ENCODE peak calls at places on chromosomes 7 and 10, in seven cellular contexts. E is Karpas-422; T is stimulated activated CD4-positive, alpha-beta T cell treated with anti-CD3 and anti-CD28 coated beads, Interleukin-15, amount 100 ng/mL, for 24 hours; H is GM12878; V is transverse colon; C is endothelial cell; X is IMR-90. N is an unnamed sample.

GRCh38 chr10:3169738-3170137 is 2.8 kb downstream of the PITRM1 start:
- DNase-seq in E (no peak), V (no peak), X (no peak), T (no peak), H (no peak), C (no peak), N (peak)

GRCh38 chr10:59971915-59972314 is 65.6 kb upstream of the CCDC6 start:
- DNase-seq in H (no peak), T (no peak), C (no peak), E (peak), V (peak), X (no peak), N (no peak)

GRCh38 chr10:35375091-35375765 is 38.9 kb downstream of the CCNY start:
- DNase-seq in E (no peak), X (peak), H (no peak), T (no peak), V (no peak), C (no peak), N (no peak)

GRCh38 chr7:140062118-140062527 is 628 bp downstream of the PARP12 start:
- DNase-seq in E (peak), V (peak), X (no peak), H (no peak), T (peak), C (no peak), N (no peak)

GRCh38 chr7:127474457-127474856 is 81.9 kb upstream of the ZNF800 start:
- DNase-seq in V (no peak), X (peak), E (no peak), C (no peak), H (no peak), T (no peak), N (no peak)

GRCh38 chr10:86655596-86655995 is 1.2 kb downstream of the OPN4 start:
- DNase-seq in X (no peak), H (no peak), C (no peak), E (no peak), V (peak), T (no peak), N (no peak)

GRCh38 chr7:115499966-115500365 is 530.6 kb downstream of the TFEC start:
- DNase-seq in X (peak), T (no peak), C (no peak), H (no peak), E (no peak), V (no peak), N (no peak)

GRCh38 chr7:29281782-29282541 is 87.4 kb downstream of the CHN2 start:
- DNase-seq in V (no peak), C (no peak), T (no peak), E (peak), H (no peak), X (no peak), N (peak)

GRCh38 chr7:73986158-73986631 is 41.8 kb upstream of the ELN start:
- DNase-seq in T (no peak), H (no peak), X (no peak), C (no peak), V (peak), E (no peak), N (no peak)

GRCh38 chr10:42177077-42177792 is 461.1 kb downstream of the ZNF33B start:
- DNase-seq in E (no peak), T (no peak), C (no peak), H (no peak), V (no peak), X (no peak), N (no peak)

GRCh38 chr7:80463272-80463920 is 48.5 kb downstream of the GNAT3 start:
- DNase-seq in V (no peak), E (no peak), T (no peak), H (no peak), C (no peak), X (peak), N (no peak)

GRCh38 chr7:69656890-69657289 is 58.6 kb downstream of the AUTS2 start:
- DNase-seq in H (no peak), E (no peak), X (no peak), V (no peak), C (no peak), T (no peak), N (no peak)

GRCh38 chr7:155373359-155374273 is 75.9 kb downstream of the INSIG1 start:
- DNase-seq in T (no peak), V (no peak), E (no peak), H (no peak), C (peak), X (peak), N (no peak)

GRCh38 chr7:104152468-104152867 is 55.3 kb downstream of the ORC5 start:
- DNase-seq in X (no peak), C (no peak), T (no peak), V (no peak), H (no peak), E (no peak), N (no peak)

GRCh38 chr10:96758423-96758822 is 38.1 kb upstream of the PIK3AP1 start:
- DNase-seq in V (no peak), C (no peak), X (no peak), E (peak), T (no peak), H (peak), N (no peak)

GRCh38 chr7:1558181-1558811 is 2.3 kb upstream of the TMEM184A start:
- DNase-seq in T (no peak), H (no peak), C (no peak), X (no peak), E (no peak), V (no peak), N (no peak)

GRCh38 chr7:20783716-20784310 is 2.9 kb downstream of the SP8 start:
- DNase-seq in C (peak), T (peak), V (no peak), E (no peak), H (no peak), X (no peak), N (no peak)

GRCh38 chr7:151876112-151876898 is 610 bp downstream of the PRKAG2 start:
- DNase-seq in V (peak), T (peak), H (no peak), E (no peak), C (peak), X (no peak), N (no peak)

GRCh38 chr10:24153016-24153415 is 55.9 kb upstream of the KIAA1217 start:
- DNase-seq in C (no peak), X (no peak), H (no peak), T (no peak), V (no peak), E (no peak), N (no peak)

GRCh38 chr10:90587081-90587491 is 270.8 kb downstream of the HTR7 start:
- DNase-seq in T (no peak), X (peak), E (no peak), H (no peak), V (no peak), C (no peak), N (no peak)

GRCh38 chr10:126185666-126186447 is 202.4 kb downstream of the ADAM12 start:
- DNase-seq in E (no peak), X (no peak), V (no peak), C (no peak), H (no peak), T (no peak), N (no peak)

GRCh38 chr7:48832303-48832845 is 92.0 kb upstream of the CDC14C start:
- DNase-seq in V (no peak), T (no peak), X (no peak), C (no peak), H (no peak), E (no peak), N (peak)

GRCh38 chr10:124075116-124075955 is 18.1 kb downstream of the CHST15 start:
- DNase-seq in V (no peak), X (no peak), T (no peak), H (no peak), C (no peak), E (no peak), N (peak)

GRCh38 chr10:49488056-49488455 is 50.9 kb downstream of the ERCC6 start:
- DNase-seq in E (no peak), V (no peak), X (no peak), C (no peak), T (no peak), H (no peak), N (no peak)

GRCh38 chr10:49408437-49409306 is 12.8 kb upstream of the DRGX start:
- DNase-seq in H (no peak), T (no peak), E (peak), C (no peak), X (no peak), V (no peak), N (no peak)

GRCh38 chr7:70193514-70193913 is 595.2 kb downstream of the AUTS2 start:
- DNase-seq in T (no peak), C (no peak), E (peak), H (no peak), X (peak), V (peak), N (no peak)

GRCh38 chr10:121454776-121455175 is 143.5 kb downstream of the FGFR2 start:
- DNase-seq in H (no peak), X (no peak), T (no peak), E (no peak), V (no peak), C (no peak), N (no peak)

GRCh38 chr10:123429631-123430257 is 236.4 kb upstream of the GPR26 start:
- DNase-seq in E (no peak), X (no peak), H (no peak), T (no peak), V (no peak), C (no peak), N (no peak)

GRCh38 chr10:49783645-49784044 is 21.5 kb upstream of the OGDHL start:
- DNase-seq in T (no peak), E (no peak), C (no peak), V (no peak), X (no peak), H (no peak), N (no peak)

GRCh38 chr10:97320480-97321031 is 1.5 kb downstream of the FRAT1 start:
- DNase-seq in T (peak), X (no peak), V (peak), H (no peak), C (no peak), E (no peak), N (no peak)

GRCh38 chr7:2098496-2098895 is 134.2 kb downstream of the MAD1L1 start:
- DNase-seq in H (no peak), X (no peak), V (no peak), C (no peak), T (no peak), E (no peak), N (no peak)

GRCh38 chr7:132492841-132493445 is 83.3 kb downstream of the PLXNA4 start:
- DNase-seq in C (no peak), X (no peak), E (no peak), T (no peak), H (no peak), V (no peak), N (no peak)

GRCh38 chr7:142057101-142057500 is 54.4 kb upstream of the MGAM2 start:
- DNase-seq in C (no peak), T (no peak), H (no peak), V (no peak), X (no peak), E (no peak), N (no peak)